ENCODE peak calls at places on chromosomes 11 and 22, in six cellular contexts. M is body of pancreas; H is GM23338; A is neural progenitor cell; T is tibial artery; G is CD4-positive, alpha-beta memory T cell. R is an unnamed sample.

GRCh38 chr22:37179622-37180420 is 8.2 kb downstream of the C1QTNF6 start:
- DNase-seq in M (no peak), H (no peak), A (no peak), T (no peak), G (no peak), R (no peak)

GRCh38 chr11:119491753-119492455 is 68.9 kb upstream of the THY1 start:
- DNase-seq in M (no peak), H (peak), A (peak), T (no peak), G (no peak), R (no peak)

GRCh38 chr11:130553306-130553705 is 104.9 kb downstream of the ADAMTS15 start:
- DNase-seq in M (no peak), H (no peak), A (no peak), T (no peak), G (no peak), R (no peak)

GRCh38 chr22:47739616-47740015 is 977.2 kb downstream of the TBC1D22A start:
- DNase-seq in M (no peak), H (no peak), A (no peak), T (no peak), G (no peak), R (no peak)

GRCh38 chr22:48316876-48317250 is 1510.8 kb downstream of the BRD1 start:
- DNase-seq in M (no peak), H (no peak), A (no peak), T (peak), G (no peak), R (no peak)

GRCh38 chr11:93921695-93922468 is 71.5 kb upstream of the VSTM5 start:
- DNase-seq in M (peak), H (peak), A (peak), T (no peak), G (no peak), R (no peak)

GRCh38 chr11:88656960-88657738 is 319.6 kb upstream of the CTSC start:
- DNase-seq in M (no peak), H (no peak), A (no peak), T (no peak), G (no peak), R (no peak)

GRCh38 chr11:9095421-9095820 is 4.0 kb upstream of the SCUBE2 start:
- DNase-seq in M (no peak), H (peak), A (no peak), T (no peak), G (no peak), R (no peak)

GRCh38 chr11:32960553-32961164 is 55.0 kb upstream of the DEPDC7 start:
- DNase-seq in M (no peak), H (peak), A (peak), T (no peak), G (peak), R (peak)

GRCh38 chr22:39432361-39432811 is 24.4 kb upstream of the MGAT3 start:
- DNase-seq in M (no peak), H (no peak), A (no peak), T (no peak), G (no peak), R (no peak)

GRCh38 chr11:130223291-130223971 is 63.8 kb downstream of the ST14 start:
- DNase-seq in M (no peak), H (no peak), A (no peak), T (no peak), G (no peak), R (no peak)

DNA sequence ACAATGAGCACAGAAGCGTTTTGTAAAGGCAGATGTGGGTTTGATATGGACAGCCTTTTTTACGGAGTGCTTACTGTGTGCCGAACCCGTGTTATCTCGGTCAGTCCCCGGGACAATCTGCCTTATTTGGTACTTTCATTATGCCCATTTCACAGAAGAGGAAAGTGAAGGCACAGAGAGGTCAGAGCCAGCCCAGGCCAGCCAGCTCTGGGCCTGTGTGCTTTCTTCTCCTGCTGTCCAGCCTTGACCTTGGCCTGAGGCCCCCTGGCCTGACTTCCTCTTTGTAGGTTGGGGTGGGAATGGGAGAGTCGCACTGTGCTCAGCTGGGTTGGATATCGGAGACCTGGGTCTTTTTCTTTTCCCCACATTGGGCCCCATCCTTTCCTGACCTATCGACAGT is 660 bp upstream of the CRYBB1 start:
- DNase-seq in M (no peak), H (no peak), A (no peak), T (no peak), G (no peak), R (no peak)
- H3K4me3 ChIP-seq in M (no peak), H (no peak), A (no peak), T (no peak), G (no peak), R (no peak)

GRCh38 chr11:100719362-100719761 is 32.3 kb downstream of the ARHGAP42 start:
- DNase-seq in M (no peak), H (peak), A (peak), T (no peak), G (no peak), R (no peak)
- H3K4me3 ChIP-seq in M (no peak), H (peak), A (peak), T (no peak), G (no peak), R (no peak)

GRCh38 chr22:45312856-45313255 is 3.1 kb downstream of the FAM118A start:
- DNase-seq in M (no peak), H (peak), A (peak), T (no peak), G (no peak), R (no peak)
- H3K4me3 ChIP-seq in M (no peak), H (no peak), A (no peak), T (no peak), G (no peak), R (no peak)

DNA sequence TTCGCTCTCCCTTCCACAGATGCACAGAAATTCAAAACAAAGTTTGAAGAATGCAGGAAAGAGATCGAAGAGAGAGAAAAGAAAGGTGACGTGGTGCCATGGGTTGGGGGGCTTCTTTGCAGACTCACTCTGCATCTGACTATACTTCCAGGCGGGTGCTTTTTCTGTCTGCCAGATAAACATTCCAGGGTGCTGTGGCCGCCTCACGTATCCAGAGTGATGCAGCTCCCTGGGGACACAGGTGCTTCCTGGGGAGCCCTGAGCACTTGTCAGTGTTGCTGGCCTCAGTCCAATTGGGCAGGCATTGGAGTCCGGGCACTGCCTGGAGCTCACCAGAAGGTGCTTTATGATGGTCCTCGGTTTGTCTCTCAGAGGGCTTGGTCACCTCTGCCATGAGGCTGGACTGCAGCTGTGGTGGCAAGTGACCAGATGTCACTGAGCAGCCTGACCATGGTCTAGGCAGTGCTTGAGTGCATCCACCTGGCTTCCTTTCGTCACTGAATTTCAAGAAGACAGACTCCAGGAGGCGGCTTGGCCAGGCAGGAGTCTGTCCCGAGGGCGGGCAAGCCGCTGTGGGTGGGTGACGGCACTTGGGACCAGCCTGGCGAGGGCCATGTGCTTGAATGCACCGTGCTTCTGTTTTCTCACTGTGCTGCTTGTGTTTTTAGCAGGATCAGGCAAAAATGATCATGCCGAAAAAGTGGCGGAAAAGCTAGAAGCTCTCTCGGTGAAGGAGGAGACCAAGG is 5.1 kb upstream of the ZDHHC8 start:
- DNase-seq in M (no peak), H (no peak), A (no peak), T (no peak), G (no peak), R (no peak)
- H3K4me3 ChIP-seq in M (no peak), H (no peak), A (no peak), T (no peak), G (no peak), R (no peak)

DNA sequence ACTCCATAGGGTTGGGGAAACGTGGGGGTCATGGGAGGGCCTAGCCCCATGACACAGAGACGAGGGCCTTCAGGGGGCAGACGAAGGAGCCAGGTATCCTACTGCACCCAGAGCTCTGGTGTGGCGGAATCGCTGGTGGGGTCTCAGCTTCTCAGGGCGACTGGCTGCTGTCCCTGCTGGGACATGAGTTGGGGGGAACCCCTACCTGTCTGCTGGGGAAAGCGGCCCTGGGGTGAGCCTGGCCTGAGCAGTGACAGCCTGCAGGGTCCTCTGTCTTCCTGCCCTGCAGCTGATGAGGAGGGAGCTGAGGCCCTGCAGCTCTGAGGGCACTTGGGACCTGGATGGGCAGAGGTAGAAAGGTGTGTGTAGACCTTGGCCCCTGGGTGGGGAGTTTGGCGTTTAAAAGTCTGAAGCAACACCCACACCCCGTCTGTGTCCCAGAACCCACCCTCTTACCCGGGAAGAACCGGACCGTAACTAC is 33.6 kb upstream of the GRAMD4 start:
- DNase-seq in M (no peak), H (no peak), A (no peak), T (no peak), G (no peak), R (no peak)
- H3K4me3 ChIP-seq in M (no peak), H (no peak), A (no peak), T (no peak), G (no peak), R (no peak)

GRCh38 chr11:101866619-101867491 is 48.0 kb upstream of the CEP126 start:
- DNase-seq in M (no peak), H (no peak), A (no peak), T (no peak), G (no peak), R (no peak)
- H3K4me3 ChIP-seq in M (no peak), H (no peak), A (no peak), T (no peak), G (no peak), R (no peak)

GRCh38 chr11:17389957-17390649 is 1.6 kb upstream of the KCNJ11 start:
- DNase-seq in M (no peak), H (no peak), A (no peak), T (no peak), G (no peak), R (no peak)
- H3K4me3 ChIP-seq in M (no peak), H (peak), A (peak), T (no peak), G (peak), R (no peak)